ENCODE peak calls at places on chromosomes 2 and 18, in eight cellular contexts. D is posterior vena cava; K is NCI-H1694; N is kidney; F is stimulated activated CD4-positive, alpha-beta T cell treated with anti-CD3 and anti-CD28 coated beads, Interleukin-4, amount 100 ng/mL, for 24 hours; O is mesendoderm; R is caudate nucleus; V is GOT3. S is an unnamed sample.

GRCh38 chr2:235849489-235849888 is 318.7 kb downstream of the GBX2 start:
- DNase-seq in D (peak), K (no peak), N (no peak), F (no peak), O (no peak), R (no peak), V (no peak), S (no peak)

GRCh38 chr2:27059141-27059820 is 7.8 kb downstream of the AGBL5 start:
- DNase-seq in D (no peak), K (no peak), N (no peak), F (no peak), O (no peak), R (no peak), V (no peak), S (no peak)

GRCh38 chr2:219025637-219026585 is 15.4 kb downstream of the CFAP65 start:
- DNase-seq in D (peak), K (no peak), N (peak), F (no peak), O (no peak), R (peak), V (no peak), S (peak)

GRCh38 chr2:9360701-9361100 is 62.6 kb downstream of the ITGB1BP1 start:
- DNase-seq in D (no peak), K (no peak), N (no peak), F (no peak), O (no peak), R (no peak), V (no peak), S (no peak)

GRCh38 chr2:129667586-129667985 is 311.9 kb upstream of the RAB6C start:
- DNase-seq in D (no peak), K (no peak), N (no peak), F (no peak), O (no peak), R (no peak), V (no peak), S (no peak)

GRCh38 chr2:192469612-192470011 is 274.9 kb upstream of the TMEFF2 start:
- DNase-seq in D (no peak), K (no peak), N (no peak), F (no peak), O (no peak), R (no peak), V (no peak), S (no peak)

GRCh38 chr18:66993492-66993891 is 389.6 kb upstream of the CDH19 start:
- DNase-seq in D (no peak), K (no peak), N (no peak), F (no peak), O (peak), R (no peak), V (no peak), S (no peak)

GRCh38 chr2:237473474-237474453 is 13.3 kb upstream of the MLPH start:
- DNase-seq in D (no peak), K (no peak), N (no peak), F (no peak), O (no peak), R (no peak), V (no peak), S (peak)

GRCh38 chr18:50582500-50582899 is 22.6 kb downstream of the MAPK4 start:
- DNase-seq in D (no peak), K (no peak), N (no peak), F (no peak), O (no peak), R (no peak), V (no peak), S (no peak)

GRCh38 chr2:191015831-191016230 is 1.9 kb upstream of the STAT1 start:
- DNase-seq in D (no peak), K (no peak), N (no peak), F (no peak), O (no peak), R (no peak), V (no peak), S (no peak)